ENCODE peak calls at places on chromosomes 6 and 20, in nine cellular contexts. M, Y, X, P, I, R, H, F and Q are unnamed samples.

GRCh38 chr6:41555326-41556300 is 9.4 kb downstream of the FOXP4 start:
- DNase-seq in M (no peak), Y (no peak), X (no peak), P (no peak), I (no peak), R (no peak), H (no peak), F (no peak), Q (no peak)

GRCh38 chr20:47139934-47140333 is 216.6 kb downstream of the ZMYND8 start:
- DNase-seq in M (no peak), Y (no peak), X (no peak), P (no peak), I (no peak), R (no peak), H (peak; percentile 29), F (no peak), Q (no peak)

GRCh38 chr6:53520320-53520928 is 24.5 kb downstream of the GCLC start:
- DNase-seq in M (no peak), Y (no peak), X (no peak), P (no peak), I (no peak), R (no peak), H (no peak), F (no peak), Q (no peak)

GRCh38 chr20:45611054-45611453 is 18.5 kb upstream of the WFDC10A start:
- DNase-seq in M (no peak), Y (no peak), X (peak; percentile 43), P (no peak), I (no peak), R (peak; percentile 81), H (peak; percentile 77), F (peak; percentile 44), Q (no peak)

GRCh38 chr6:100305237-100305869 is 159.4 kb downstream of the SIM1 start:
- DNase-seq in M (no peak), Y (no peak), X (no peak), P (no peak), I (no peak), R (no peak), H (no peak), F (no peak), Q (no peak)

GRCh38 chr6:135540207-135540877 is 42.8 kb upstream of the AHI1 start:
- DNase-seq in M (no peak), Y (no peak), X (peak; percentile 80), P (no peak), I (no peak), R (no peak), H (peak; percentile 85), F (no peak), Q (peak; percentile 36)

GRCh38 chr6:22053385-22053997 is 243.3 kb downstream of the PRL start:
- DNase-seq in M (no peak), Y (no peak), X (no peak), P (no peak), I (no peak), R (no peak), H (no peak), F (no peak), Q (no peak)

GRCh38 chr6:28768187-28768913 is 155.4 kb downstream of the TRIM27 start:
- DNase-seq in M (no peak), Y (no peak), X (no peak), P (no peak), I (no peak), R (no peak), H (no peak), F (no peak), Q (no peak)

GRCh38 chr20:10763117-10763516 is 89.3 kb upstream of the JAG1 start:
- DNase-seq in M (no peak), Y (no peak), X (peak; percentile 36), P (no peak), I (peak; percentile 20), R (no peak), H (peak; percentile 30), F (peak; percentile 7), Q (no peak)

GRCh38 chr20:62151835-62152364 is 8.3 kb downstream of the SS18L1 start:
- DNase-seq in M (no peak), Y (no peak), X (no peak), P (no peak), I (no peak), R (no peak), H (no peak), F (no peak), Q (no peak)

GRCh38 chr6:128483472-128484135 is 36.8 kb downstream of the PTPRK start:
- DNase-seq in M (no peak), Y (no peak), X (no peak), P (no peak), I (no peak), R (no peak), H (no peak), F (no peak), Q (no peak)

GRCh38 chr6:45001663-45002062 is 326.5 kb upstream of the RUNX2 start:
- DNase-seq in M (no peak), Y (no peak), X (no peak), P (no peak), I (no peak), R (no peak), H (no peak), F (no peak), Q (no peak)

GRCh38 chr6:170177383-170178265 is 113.3 kb downstream of the DLL1 start:
- DNase-seq in M (peak; percentile 42), Y (peak; percentile 76), X (no peak), P (peak; percentile 18), I (no peak), R (no peak), H (no peak), F (no peak), Q (no peak)

GRCh38 chr20:2713285-2713684 is 20.7 kb downstream of the EBF4 start:
- DNase-seq in M (no peak), Y (no peak), X (no peak), P (no peak), I (no peak), R (no peak), H (no peak), F (no peak), Q (no peak)

DNA sequence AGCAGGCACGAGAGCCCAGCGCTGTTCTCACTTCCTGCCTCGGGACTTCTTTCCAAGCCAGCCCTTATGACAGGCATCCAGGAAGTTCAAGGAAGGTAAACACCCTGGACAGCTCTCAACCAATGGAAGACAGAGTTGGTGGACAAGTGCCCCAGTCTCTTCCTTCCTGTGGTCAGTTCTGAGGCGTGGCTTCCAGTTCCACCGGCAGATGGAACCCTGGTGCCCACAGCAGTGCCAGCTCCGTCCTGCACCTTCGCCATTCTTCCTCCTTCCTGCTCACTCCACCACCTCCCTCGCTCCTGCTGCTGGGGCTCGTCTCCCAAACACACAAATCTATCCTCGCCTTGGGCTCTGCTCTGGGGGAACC is 162.8 kb downstream of the GRM4 start:
- DNase-seq in M (peak; percentile 36), Y (peak; percentile 51), X (no peak), P (peak; percentile 88), I (no peak), R (no peak), H (peak; percentile 17), F (no peak), Q (no peak)
- TF ChIP-seq CTCF in M (no peak), Y (no peak), X (no peak), P (no peak), I (peak; percentile 6), R (peak; percentile 10), H (no peak), F (no peak), Q (no peak)

GRCh38 chr6:131136021-131136847 is 967 bp downstream of the AKAP7 start:
- DNase-seq in M (no peak), Y (no peak), X (peak; percentile 67), P (peak; percentile 32), I (no peak), R (no peak), H (peak; percentile 69), F (no peak), Q (peak; percentile 11)

GRCh38 chr6:131143319-131143718 is 8.1 kb downstream of the AKAP7 start:
- DNase-seq in M (no peak), Y (no peak), X (no peak), P (no peak), I (no peak), R (no peak), H (no peak), F (no peak), Q (no peak)

GRCh38 chr6:131134950-131135243 is 370 bp upstream of the AKAP7 start:
- DNase-seq in M (no peak), Y (no peak), X (no peak), P (no peak), I (no peak), R (no peak), H (peak; percentile 54), F (no peak), Q (no peak)

GRCh38 chr6:131135244-131136020 is at the start of gene AKAP7:
- DNase-seq in M (peak; percentile 88), Y (peak; percentile 94), X (peak; percentile 81), P (peak; percentile 74), I (peak; percentile 91), R (no peak), H (peak; percentile 46), F (no peak), Q (no peak)

DNA sequence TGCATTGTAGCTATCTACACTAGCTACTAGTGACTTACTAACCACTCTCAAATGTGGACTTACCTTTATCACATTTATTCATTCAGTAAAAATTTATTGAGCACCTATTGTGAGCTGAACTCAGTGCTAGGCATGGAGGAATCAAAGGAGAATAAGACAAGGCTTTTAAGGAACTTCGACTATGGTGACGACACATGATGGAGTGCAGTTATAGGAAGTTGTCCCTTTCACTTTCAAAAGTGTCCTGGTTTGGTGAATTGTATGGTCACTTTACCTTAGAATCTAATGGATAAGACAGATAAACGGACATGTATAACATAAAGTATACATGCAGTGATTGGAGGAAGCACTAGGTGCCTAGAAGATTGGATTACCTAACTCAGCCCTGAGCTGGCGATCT is 4.3 kb downstream of the AKAP7 start:
- DNase-seq in M (no peak), Y (no peak), X (no peak), P (no peak), I (no peak), R (no peak), H (no peak), F (no peak), Q (no peak)
- H3K4me3 ChIP-seq in M (no peak overlapping the region), Y (no peak overlapping the region), X (no peak overlapping the region), P (no peak overlapping the region), I (no peak overlapping the region), R (no peak overlapping the region), H (no peak overlapping the region), F (no peak overlapping the region), Q (no peak overlapping the region)

GRCh38 chr20:43209831-43210230 is 20.1 kb upstream of the PTPRT start:
- DNase-seq in M (no peak), Y (no peak), X (no peak), P (no peak), I (no peak), R (no peak), H (no peak), F (no peak), Q (no peak)

GRCh38 chr20:43205699-43206098 is 16.0 kb upstream of the PTPRT start:
- DNase-seq in M (no peak), Y (no peak), X (no peak), P (no peak), I (no peak), R (no peak), H (no peak), F (no peak), Q (no peak)
- TF ChIP-seq CTCF in M (no peak), Y (no peak), X (no peak), P (no peak), I (peak; percentile 14), R (no peak), H (no peak), F (no peak), Q (no peak)

DNA sequence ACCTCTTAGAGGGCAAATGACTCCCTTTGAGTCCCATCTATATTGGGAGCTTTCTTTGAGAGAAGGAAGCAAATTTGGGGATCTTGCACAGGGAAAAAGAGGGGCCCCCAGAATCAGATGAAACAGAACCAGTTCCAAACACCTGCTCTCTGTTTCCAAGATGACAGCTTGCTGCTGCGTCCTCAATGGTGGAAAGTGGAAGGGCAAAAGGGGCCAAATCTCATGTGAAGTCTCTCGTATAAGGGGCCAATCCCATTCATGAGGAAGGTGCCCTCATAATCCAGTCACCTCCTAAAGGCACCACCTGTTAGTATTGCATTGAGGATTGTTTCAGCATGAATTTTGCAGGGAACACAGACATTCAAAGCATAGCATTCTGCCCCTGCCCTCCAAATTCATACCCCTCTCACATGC is 483 bp upstream of the SERPINB1 start:
- DNase-seq in M (no peak), Y (no peak), X (no peak), P (peak; percentile 22), I (no peak), R (no peak), H (no peak), F (no peak), Q (no peak)
- H3K4me3 ChIP-seq in M (peak overlapping the region; percentile 45), Y (no peak overlapping the region), X (peak overlapping the region; percentile 54), P (peak overlapping the region; percentile 45), I (peak overlapping the region; percentile 43), R (no peak overlapping the region), H (no peak overlapping the region), F (no peak overlapping the region), Q (peak overlapping the region; percentile 36)